ENCODE peak calls at places on chromosome 3, in five cellular contexts. One of them, this sample, is unnamed. For H3K4me1, the result is how much of the 10 kb centered on the place peaks cover.

GRCh38 chr3:60282840-60283239 is 968.4 kb downstream of the FHIT start:
- DNase-seq in transverse colon: no peak
- DNase-seq in breast epithelium: no peak
- DNase-seq in sigmoid colon: no peak
- DNase-seq in Peyer's patch: no peak
- DNase-seq in this sample: no peak

GRCh38 chr3:106006001-106006400 is 137.2 kb upstream of the CBLB start:
- DNase-seq in transverse colon: no peak
- DNase-seq in breast epithelium: no peak
- DNase-seq in sigmoid colon: no peak
- DNase-seq in Peyer's patch: no peak
- DNase-seq in this sample: no peak

GRCh38 chr3:12934431-12934830 is 93.1 kb upstream of the RPL32 start:
- DNase-seq in transverse colon: no peak
- DNase-seq in breast epithelium: peak
- DNase-seq in sigmoid colon: peak
- DNase-seq in Peyer's patch: no peak
- DNase-seq in this sample: no peak

GRCh38 chr3:12477256-12477655 is 7.0 kb upstream of the TSEN2 start:
- DNase-seq in transverse colon: peak
- DNase-seq in breast epithelium: no peak
- DNase-seq in sigmoid colon: peak
- DNase-seq in Peyer's patch: no peak
- DNase-seq in this sample: no peak

GRCh38 chr3:170257145-170257544 is 34.9 kb downstream of the PRKCI start:
- DNase-seq in transverse colon: no peak
- DNase-seq in breast epithelium: no peak
- DNase-seq in sigmoid colon: no peak
- DNase-seq in Peyer's patch: no peak
- DNase-seq in this sample: no peak

GRCh38 chr3:12658593-12659058 is 5.3 kb downstream of the RAF1 start:
- DNase-seq in transverse colon: no peak
- DNase-seq in breast epithelium: no peak
- DNase-seq in sigmoid colon: no peak
- DNase-seq in Peyer's patch: no peak
- DNase-seq in this sample: no peak

GRCh38 chr3:115788921-115789470 is 165.7 kb downstream of the GAP43 start:
- DNase-seq in transverse colon: no peak
- DNase-seq in breast epithelium: no peak
- DNase-seq in sigmoid colon: no peak
- DNase-seq in Peyer's patch: no peak
- DNase-seq in this sample: no peak

GRCh38 chr3:158809642-158810041 is 7.8 kb downstream of the MFSD1 start:
- DNase-seq in transverse colon: no peak
- DNase-seq in breast epithelium: no peak
- DNase-seq in sigmoid colon: no peak
- DNase-seq in Peyer's patch: no peak
- DNase-seq in this sample: no peak

GRCh38 chr3:44833394-44833793 is 28.3 kb upstream of the TMEM42 start:
- DNase-seq in transverse colon: no peak
- DNase-seq in breast epithelium: no peak
- DNase-seq in sigmoid colon: no peak
- DNase-seq in Peyer's patch: no peak
- DNase-seq in this sample: no peak

GRCh38 chr3:62956411-62956810 is 81.2 kb upstream of the CADPS start:
- DNase-seq in transverse colon: no peak
- DNase-seq in breast epithelium: no peak
- DNase-seq in sigmoid colon: no peak
- DNase-seq in Peyer's patch: no peak
- DNase-seq in this sample: no peak

GRCh38 chr3:16150285-16150684 is 24.2 kb upstream of the GALNT15 start:
- DNase-seq in transverse colon: no peak
- DNase-seq in breast epithelium: no peak
- DNase-seq in sigmoid colon: no peak
- DNase-seq in Peyer's patch: no peak
- DNase-seq in this sample: no peak

GRCh38 chr3:188202358-188203138 is 48.6 kb downstream of the LPP start:
- DNase-seq in transverse colon: no peak
- DNase-seq in breast epithelium: no peak
- DNase-seq in sigmoid colon: no peak
- DNase-seq in Peyer's patch: no peak
- DNase-seq in this sample: no peak

GRCh38 chr3:126022741-126023359 is 53.9 kb downstream of the ROPN1B start:
- DNase-seq in transverse colon: no peak
- DNase-seq in breast epithelium: no peak
- DNase-seq in sigmoid colon: no peak
- DNase-seq in Peyer's patch: no peak
- DNase-seq in this sample: no peak

GRCh38 chr3:136142592-136142991 is 53.5 kb downstream of the MSL2 start:
- DNase-seq in transverse colon: no peak
- DNase-seq in breast epithelium: no peak
- DNase-seq in sigmoid colon: no peak
- DNase-seq in Peyer's patch: no peak
- DNase-seq in this sample: no peak

GRCh38 chr3:185724761-185725160 is 100.1 kb downstream of the IGF2BP2 start:
- DNase-seq in transverse colon: no peak
- DNase-seq in breast epithelium: no peak
- DNase-seq in sigmoid colon: no peak
- DNase-seq in Peyer's patch: no peak
- DNase-seq in this sample: no peak

GRCh38 chr3:11438636-11439035 is 166.4 kb downstream of the ATG7 start:
- DNase-seq in transverse colon: no peak
- DNase-seq in breast epithelium: no peak
- DNase-seq in sigmoid colon: peak
- DNase-seq in Peyer's patch: no peak
- DNase-seq in this sample: no peak

GRCh38 chr3:66763294-66763693 is 234.8 kb upstream of the KBTBD8 start:
- DNase-seq in transverse colon: no peak
- DNase-seq in breast epithelium: peak
- DNase-seq in sigmoid colon: no peak
- DNase-seq in Peyer's patch: no peak
- DNase-seq in this sample: no peak

GRCh38 chr3:50549226-50549625 is 18.3 kb downstream of the C3orf18 start:
- DNase-seq in transverse colon: no peak
- DNase-seq in breast epithelium: no peak
- DNase-seq in sigmoid colon: no peak
- DNase-seq in Peyer's patch: no peak
- DNase-seq in this sample: no peak

GRCh38 chr3:17714473-17714872 is 28.0 kb downstream of the TBC1D5 start:
- DNase-seq in transverse colon: no peak
- DNase-seq in breast epithelium: no peak
- DNase-seq in sigmoid colon: no peak
- DNase-seq in Peyer's patch: no peak
- DNase-seq in this sample: no peak

GRCh38 chr3:33278106-33278672 is 947 bp downstream of the FBXL2 start:
- DNase-seq in transverse colon: no peak
- DNase-seq in breast epithelium: no peak
- DNase-seq in sigmoid colon: no peak
- DNase-seq in Peyer's patch: no peak
- DNase-seq in this sample: no peak

GRCh38 chr3:47420044-47420430 is 39.2 kb downstream of the PTPN23 start:
- DNase-seq in transverse colon: no peak
- DNase-seq in breast epithelium: no peak
- DNase-seq in sigmoid colon: no peak
- DNase-seq in Peyer's patch: no peak
- DNase-seq in this sample: no peak

GRCh38 chr3:30400924-30401323 is 205.5 kb upstream of the TGFBR2 start:
- DNase-seq in transverse colon: no peak
- DNase-seq in breast epithelium: no peak
- DNase-seq in sigmoid colon: no peak
- DNase-seq in Peyer's patch: no peak
- DNase-seq in this sample: no peak

GRCh38 chr3:13281657-13282527 is 138.2 kb downstream of the NUP210 start:
- DNase-seq in transverse colon: peak
- DNase-seq in breast epithelium: no peak
- DNase-seq in sigmoid colon: peak
- DNase-seq in Peyer's patch: peak
- DNase-seq in this sample: no peak

GRCh38 chr3:129745253-129745652 is 138.8 kb upstream of the PLXND1 start:
- DNase-seq in transverse colon: peak
- DNase-seq in breast epithelium: no peak
- DNase-seq in sigmoid colon: no peak
- DNase-seq in Peyer's patch: no peak
- DNase-seq in this sample: no peak

GRCh38 chr3:112653209-112653871 is 12.4 kb upstream of the CCDC80 start:
- DNase-seq in transverse colon: no peak
- DNase-seq in breast epithelium: no peak
- DNase-seq in sigmoid colon: peak
- DNase-seq in Peyer's patch: no peak
- DNase-seq in this sample: no peak

GRCh38 chr3:114714237-114714636 is 420.4 kb downstream of the TIGIT start:
- DNase-seq in transverse colon: no peak
- DNase-seq in breast epithelium: no peak
- DNase-seq in sigmoid colon: no peak
- DNase-seq in Peyer's patch: no peak
- DNase-seq in this sample: no peak

GRCh38 chr3:61829301-61830110 is 268.1 kb downstream of the PTPRG start:
- DNase-seq in transverse colon: no peak
- DNase-seq in breast epithelium: no peak
- DNase-seq in sigmoid colon: no peak
- DNase-seq in Peyer's patch: no peak
- DNase-seq in this sample: no peak

GRCh38 chr3:132445812-132446211 is 28.5 kb downstream of the DNAJC13 start:
- DNase-seq in transverse colon: no peak
- DNase-seq in breast epithelium: no peak
- DNase-seq in sigmoid colon: no peak
- DNase-seq in Peyer's patch: no peak
- DNase-seq in this sample: no peak

GRCh38 chr3:110664148-110664547 is 407.5 kb upstream of the NECTIN3 start:
- DNase-seq in transverse colon: no peak
- DNase-seq in breast epithelium: no peak
- DNase-seq in sigmoid colon: no peak
- DNase-seq in Peyer's patch: no peak
- DNase-seq in this sample: no peak

GRCh38 chr3:139198186-139198585 is 145.6 kb upstream of the MRPS22 start:
- DNase-seq in transverse colon: no peak
- DNase-seq in breast epithelium: no peak
- DNase-seq in sigmoid colon: no peak
- DNase-seq in Peyer's patch: no peak
- DNase-seq in this sample: no peak

GRCh38 chr3:186255703-186256331 is 106.2 kb downstream of the DGKG start:
- DNase-seq in transverse colon: peak
- DNase-seq in breast epithelium: no peak
- DNase-seq in sigmoid colon: no peak
- DNase-seq in Peyer's patch: no peak
- DNase-seq in this sample: no peak

GRCh38 chr3:10319804-10320203 is 1.1 kb downstream of the SEC13 start:
- DNase-seq in transverse colon: no peak
- DNase-seq in breast epithelium: no peak
- DNase-seq in sigmoid colon: no peak
- DNase-seq in Peyer's patch: no peak
- DNase-seq in this sample: no peak

GRCh38 chr3:53999725-54000124 is 108.1 kb upstream of the SELENOK start:
- DNase-seq in transverse colon: no peak
- DNase-seq in breast epithelium: no peak
- DNase-seq in sigmoid colon: no peak
- DNase-seq in Peyer's patch: no peak
- DNase-seq in this sample: no peak

GRCh38 chr3:48428863-48429415 is 947 bp downstream of the PLXNB1 start:
- DNase-seq in transverse colon: peak
- DNase-seq in breast epithelium: no peak
- DNase-seq in sigmoid colon: peak
- DNase-seq in Peyer's patch: peak
- DNase-seq in this sample: no peak

GRCh38 chr3:25618043-25618442 is 46.7 kb downstream of the TOP2B start:
- DNase-seq in transverse colon: no peak
- DNase-seq in breast epithelium: no peak
- DNase-seq in sigmoid colon: no peak
- DNase-seq in Peyer's patch: no peak
- DNase-seq in this sample: no peak

GRCh38 chr3:138296639-138297038 is 33.0 kb downstream of the NME9 start:
- DNase-seq in transverse colon: no peak
- DNase-seq in breast epithelium: no peak
- DNase-seq in sigmoid colon: no peak
- DNase-seq in Peyer's patch: no peak
- DNase-seq in this sample: no peak

GRCh38 chr3:28042707-28043106 is 198.7 kb upstream of the CMC1 start:
- DNase-seq in transverse colon: no peak
- DNase-seq in breast epithelium: no peak
- DNase-seq in sigmoid colon: no peak
- DNase-seq in Peyer's patch: no peak
- DNase-seq in this sample: no peak

GRCh38 chr3:52532838-52533622 is 627 bp downstream of the NT5DC2 start:
- DNase-seq in transverse colon: peak
- DNase-seq in breast epithelium: peak
- DNase-seq in sigmoid colon: peak
- DNase-seq in Peyer's patch: peak
- DNase-seq in this sample: no peak
- TF ChIP-seq CTCF in transverse colon: no peak
- TF ChIP-seq CTCF in breast epithelium: no peak
- TF ChIP-seq CTCF in sigmoid colon: no peak
- TF ChIP-seq CTCF in Peyer's patch: no peak
- TF ChIP-seq CTCF in this sample: no peak

GRCh38 chr3:39408493-39409372 is 2.2 kb downstream of the RPSA start:
- DNase-seq in transverse colon: no peak
- DNase-seq in breast epithelium: no peak
- DNase-seq in sigmoid colon: no peak
- DNase-seq in Peyer's patch: no peak
- DNase-seq in this sample: no peak
- TF ChIP-seq POLR2A in transverse colon: no peak
- TF ChIP-seq POLR2A in breast epithelium: no peak
- TF ChIP-seq POLR2A in sigmoid colon: no peak
- TF ChIP-seq POLR2A in Peyer's patch: no peak
- TF ChIP-seq POLR2A in this sample: no peak

GRCh38 chr3:14947886-14948608 is 664 bp downstream of the NR2C2 start:
- DNase-seq in transverse colon: peak
- DNase-seq in breast epithelium: peak
- DNase-seq in sigmoid colon: peak
- DNase-seq in Peyer's patch: peak
- DNase-seq in this sample: peak
- H3K4me1 ChIP-seq in transverse colon: half or more
- H3K4me1 ChIP-seq in breast epithelium: under half
- H3K4me1 ChIP-seq in sigmoid colon: half or more
- H3K4me1 ChIP-seq in Peyer's patch: under half
- H3K4me1 ChIP-seq in this sample: under half

DNA sequence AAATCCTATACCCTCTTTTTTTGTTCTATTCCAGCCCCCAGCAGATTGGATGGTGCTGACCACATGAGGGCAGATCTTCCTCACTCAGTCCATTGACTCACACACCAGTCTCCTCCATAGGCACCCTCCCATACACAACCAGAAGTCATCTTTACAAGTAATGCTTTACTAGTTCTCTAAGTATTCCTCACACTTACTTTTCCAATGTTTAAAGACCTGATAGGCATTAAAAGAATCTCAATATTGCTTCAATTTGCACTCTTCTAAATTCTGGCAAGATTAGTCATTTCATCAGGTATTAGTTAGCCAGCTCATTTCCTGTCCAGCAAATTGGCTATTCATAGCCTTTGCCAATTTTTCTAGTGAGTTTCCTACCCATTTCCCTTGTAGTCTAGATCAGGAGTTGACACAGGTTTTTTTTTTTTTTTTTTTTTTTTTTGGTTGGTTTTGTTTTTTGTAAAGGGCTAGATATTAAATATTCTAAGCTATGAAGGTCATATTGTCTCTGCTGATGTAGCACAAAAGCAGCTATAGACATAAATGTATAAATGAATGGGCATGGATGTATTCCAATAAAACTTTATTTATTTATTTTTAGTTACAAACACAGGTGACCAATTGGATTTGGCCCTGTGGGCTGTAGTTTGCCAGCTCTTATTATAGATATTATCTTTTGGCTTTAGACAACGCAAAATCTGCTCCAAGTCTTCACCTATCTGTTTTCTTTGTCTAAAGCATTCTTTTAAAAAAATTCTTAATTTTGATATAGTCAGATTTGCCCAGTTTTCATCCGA is 76.1 kb downstream of the ABHD5 start:
- DNase-seq in transverse colon: no peak
- DNase-seq in breast epithelium: no peak
- DNase-seq in sigmoid colon: no peak
- DNase-seq in Peyer's patch: no peak
- DNase-seq in this sample: no peak
- TF ChIP-seq CTCF in transverse colon: no peak
- TF ChIP-seq CTCF in breast epithelium: no peak
- TF ChIP-seq CTCF in sigmoid colon: no peak
- TF ChIP-seq CTCF in Peyer's patch: no peak
- TF ChIP-seq CTCF in this sample: no peak